ENCODE peak calls at places on chromosomes 2 and 18, in six cellular contexts. Z is effector memory CD4-positive, alpha-beta T cell; V is heart left ventricle; E is neural progenitor cell; P is pancreas; Y is A549. H is an unnamed sample. For H3K9me3, the result is how much of the 10 kb centered on the place peaks cover.

GRCh38 chr2:226411727-226412360 is 387.8 kb downstream of the IRS1 start:
- DNase-seq in Z (no peak), V (no peak), E (no peak), P (no peak), Y (peak), H (no peak)

GRCh38 chr2:182182436-182182835 is 196.8 kb downstream of the PPP1R1C start:
- DNase-seq in Z (no peak), V (no peak), E (no peak), P (no peak), Y (no peak), H (no peak)

GRCh38 chr2:144206019-144206418 is 313.9 kb downstream of the ZEB2 start:
- DNase-seq in Z (no peak), V (no peak), E (no peak), P (no peak), Y (no peak), H (no peak)

GRCh38 chr18:3653859-3654441 is 204.0 kb downstream of the TGIF1 start:
- DNase-seq in Z (no peak), V (no peak), E (no peak), P (no peak), Y (peak), H (no peak)

GRCh38 chr2:47562548-47562947 is 159.6 kb downstream of the MSH2 start:
- DNase-seq in Z (no peak), V (no peak), E (no peak), P (no peak), Y (no peak), H (no peak)

GRCh38 chr18:26040051-26040656 is 50.3 kb downstream of the SS18 start:
- DNase-seq in Z (no peak), V (no peak), E (no peak), P (no peak), Y (no peak), H (no peak)

GRCh38 chr2:207130958-207131521 is 34.7 kb downstream of the KLF7 start:
- DNase-seq in Z (no peak), V (no peak), E (no peak), P (no peak), Y (no peak), H (no peak)

GRCh38 chr18:68660355-68661183 is 54.3 kb downstream of the TMX3 start:
- DNase-seq in Z (no peak), V (no peak), E (peak), P (no peak), Y (peak), H (no peak)

GRCh38 chr2:241702155-241702404 is 241 bp downstream of the ING5 start:
- DNase-seq in Z (peak), V (no peak), E (no peak), P (no peak), Y (peak), H (peak)

GRCh38 chr2:224904390-224904789 is 137.9 kb downstream of the DOCK10 start:
- DNase-seq in Z (no peak), V (no peak), E (no peak), P (no peak), Y (no peak), H (no peak)

GRCh38 chr2:49152824-49153223 is 1.5 kb downstream of the FSHR start:
- DNase-seq in Z (no peak), V (no peak), E (peak), P (no peak), Y (no peak), H (no peak)

GRCh38 chr2:237540823-237541222 is 25.6 kb upstream of the PRLH start:
- DNase-seq in Z (no peak), V (peak), E (no peak), P (no peak), Y (peak), H (no peak)

GRCh38 chr18:9337875-9338274 is 3.3 kb downstream of the TWSG1 start:
- DNase-seq in Z (no peak), V (no peak), E (no peak), P (no peak), Y (no peak), H (no peak)

GRCh38 chr2:119520696-119521436 is 3.4 kb downstream of the SCTR start:
- DNase-seq in Z (no peak), V (no peak), E (no peak), P (no peak), Y (no peak), H (no peak)

GRCh38 chr2:9380702-9381628 is 42.4 kb downstream of the ITGB1BP1 start:
- DNase-seq in Z (no peak), V (no peak), E (no peak), P (no peak), Y (peak), H (no peak)

GRCh38 chr2:191165190-191165643 is 14.4 kb upstream of the STAT4 start:
- DNase-seq in Z (no peak), V (no peak), E (peak), P (no peak), Y (peak), H (no peak)

GRCh38 chr2:127097471-127097765 is 9.5 kb downstream of the BIN1 start:
- DNase-seq in Z (no peak), V (no peak), E (no peak), P (no peak), Y (no peak), H (no peak)

GRCh38 chr18:1455605-1456004 is 550.9 kb downstream of the ADCYAP1 start:
- DNase-seq in Z (no peak), V (no peak), E (no peak), P (no peak), Y (no peak), H (no peak)

GRCh38 chr2:96403481-96403880 is 67.9 kb downstream of the NCAPH start:
- DNase-seq in Z (no peak), V (no peak), E (no peak), P (no peak), Y (no peak), H (no peak)

GRCh38 chr2:190980630-190981214 is 33.2 kb downstream of the STAT1 start:
- DNase-seq in Z (no peak), V (no peak), E (no peak), P (no peak), Y (no peak), H (no peak)

GRCh38 chr2:53740170-53740569 is 27.4 kb upstream of the CHAC2 start:
- DNase-seq in Z (no peak), V (no peak), E (peak), P (no peak), Y (peak), H (no peak)

GRCh38 chr2:31335921-31336570 is 78.5 kb downstream of the XDH start:
- DNase-seq in Z (no peak), V (no peak), E (no peak), P (no peak), Y (no peak), H (no peak)

GRCh38 chr18:7158201-7158600 is 40.6 kb upstream of the LAMA1 start:
- DNase-seq in Z (no peak), V (no peak), E (no peak), P (no peak), Y (no peak), H (no peak)

GRCh38 chr18:33231474-33232317 is 208.8 kb downstream of the CCDC178 start:
- DNase-seq in Z (no peak), V (peak), E (peak), P (peak), Y (peak), H (no peak)

DNA sequence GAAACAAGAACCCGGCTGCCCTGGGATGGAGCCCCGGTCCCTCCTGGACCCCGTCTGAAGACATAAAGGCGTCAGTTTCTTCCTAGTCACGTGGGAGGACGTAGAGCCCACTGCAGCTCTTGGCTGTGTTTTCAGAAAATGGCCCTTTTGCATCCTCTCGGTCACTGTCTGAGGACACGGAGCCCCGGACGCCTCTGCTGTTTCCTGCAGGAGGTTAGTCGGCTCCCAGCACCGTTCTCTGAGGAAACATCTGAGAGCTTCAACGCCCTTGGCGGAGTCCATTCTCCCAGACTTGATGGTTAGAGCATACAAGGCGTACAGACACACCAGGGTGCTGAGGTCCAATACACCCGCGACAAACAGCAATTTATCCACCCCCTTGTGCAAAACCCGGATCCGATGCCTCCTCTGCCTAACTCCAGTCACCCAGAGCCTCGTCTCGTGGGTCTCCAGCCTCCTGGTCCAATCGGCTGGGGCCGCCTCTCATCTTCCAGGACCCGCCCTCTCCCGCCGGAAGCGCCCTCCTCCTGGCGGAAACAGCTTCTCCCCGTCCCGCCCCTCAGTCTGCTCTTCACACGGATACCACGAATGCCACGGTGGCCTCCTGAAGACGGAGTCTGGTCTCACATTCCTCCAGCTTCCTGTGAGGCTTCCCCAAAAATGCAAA is 119.4 kb downstream of the TMEM18 start:
- DNase-seq in Z (no peak), V (no peak), E (no peak), P (no peak), Y (no peak), H (no peak)
- H3K9me3 ChIP-seq in Z (under half), V (under half), E (under half), P (under half), Y (under half), H (under half)

GRCh38 chr18:62732631-62733030 is 17.3 kb downstream of the PHLPP1 start:
- DNase-seq in Z (no peak), V (no peak), E (no peak), P (no peak), Y (no peak), H (no peak)
- H3K9me3 ChIP-seq in Z (under half), V (under half), E (under half), P (under half), Y (under half), H (under half)

GRCh38 chr2:35580951-35581350 is 774.6 kb upstream of the CRIM1 start:
- DNase-seq in Z (no peak), V (no peak), E (no peak), P (no peak), Y (no peak), H (no peak)

GRCh38 chr2:35585972-35586371 is 769.6 kb upstream of the CRIM1 start:
- DNase-seq in Z (no peak), V (no peak), E (peak), P (no peak), Y (peak), H (no peak)

DNA sequence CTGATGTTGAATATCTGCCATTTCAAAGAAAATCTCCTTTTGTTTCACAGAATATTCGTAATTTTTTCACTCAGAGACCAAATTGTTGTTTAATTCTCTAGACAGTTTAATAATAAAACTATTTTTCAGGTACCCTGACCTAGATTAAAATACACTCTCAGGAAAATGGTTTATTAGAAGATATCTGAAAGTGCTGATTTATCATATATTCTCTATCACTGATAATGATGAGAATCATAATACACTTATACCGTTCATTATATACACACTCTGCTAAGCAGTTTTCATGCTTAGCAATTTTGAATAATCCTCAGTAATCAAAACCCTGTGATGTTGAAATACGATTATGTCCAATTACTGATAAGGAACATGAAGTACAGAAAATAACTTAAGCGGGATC is 772.9 kb upstream of the CRIM1 start:
- DNase-seq in Z (no peak), V (no peak), E (no peak), P (no peak), Y (no peak), H (no peak)
- H3K9me3 ChIP-seq in Z (under half), V (under half), E (under half), P (under half), Y (under half), H (under half)

GRCh38 chr2:2647156-2647555 is 316.1 kb upstream of the MYT1L start:
- DNase-seq in Z (no peak), V (no peak), E (no peak), P (no peak), Y (no peak), H (no peak)

GRCh38 chr2:2650608-2651375 is 319.7 kb upstream of the MYT1L start:
- DNase-seq in Z (no peak), V (no peak), E (no peak), P (no peak), Y (no peak), H (no peak)

GRCh38 chr2:2646312-2647051 is 315.4 kb upstream of the MYT1L start:
- DNase-seq in Z (no peak), V (no peak), E (peak), P (no peak), Y (no peak), H (no peak)

GRCh38 chr2:2649109-2650072 is 318.3 kb upstream of the MYT1L start:
- DNase-seq in Z (no peak), V (no peak), E (no peak), P (no peak), Y (no peak), H (no peak)

DNA sequence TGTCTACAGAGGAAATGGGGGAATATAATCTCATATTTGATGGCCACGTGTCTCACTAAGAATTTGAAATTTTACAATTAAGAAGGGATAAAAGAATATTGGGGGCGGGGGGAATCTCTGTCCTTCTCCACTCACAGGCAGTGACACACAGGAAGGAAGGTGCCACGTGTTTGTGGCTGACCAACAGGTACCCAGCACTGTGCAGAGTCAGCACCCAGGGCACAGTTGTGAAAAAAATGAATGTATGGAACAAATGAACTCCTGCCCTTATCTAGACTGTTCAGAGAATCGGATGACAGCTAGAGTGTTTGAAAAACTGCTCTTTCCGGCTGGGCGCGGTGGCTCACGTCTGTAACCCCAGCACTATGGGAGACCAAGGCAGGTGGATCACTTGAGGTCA is 317.0 kb upstream of the MYT1L start:
- DNase-seq in Z (no peak), V (no peak), E (no peak), P (no peak), Y (no peak), H (no peak)
- H3K9me3 ChIP-seq in Z (under half), V (under half), E (under half), P (under half), Y (under half), H (under half)

DNA sequence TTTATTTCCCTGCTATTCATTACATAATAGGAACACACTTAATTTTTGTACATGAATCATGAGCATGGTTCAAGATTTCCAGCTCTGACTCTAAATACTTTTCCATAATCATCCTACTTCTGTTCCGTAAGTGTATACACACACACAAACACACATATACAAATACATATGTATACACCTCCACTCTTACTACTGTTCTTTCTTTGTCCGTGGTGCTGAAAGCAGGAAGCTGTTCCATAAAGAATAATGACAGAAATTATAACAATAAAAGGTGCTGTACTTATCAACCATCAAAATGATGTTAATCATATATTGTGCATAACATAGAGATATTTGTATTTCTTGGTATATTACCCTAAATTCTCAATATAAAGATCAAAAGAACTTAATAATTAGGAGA is 776.9 kb downstream of the DPP10 start:
- DNase-seq in Z (no peak), V (no peak), E (no peak), P (no peak), Y (no peak), H (no peak)
- H3K9me3 ChIP-seq in Z (under half), V (under half), E (under half), P (under half), Y (under half), H (under half)

GRCh38 chr2:13240061-13240460 is 523.3 kb downstream of the TRIB2 start:
- DNase-seq in Z (no peak), V (no peak), E (no peak), P (no peak), Y (no peak), H (no peak)
- H3K9me3 ChIP-seq in Z (under half), V (under half), E (under half), P (under half), Y (under half), H (under half)

DNA sequence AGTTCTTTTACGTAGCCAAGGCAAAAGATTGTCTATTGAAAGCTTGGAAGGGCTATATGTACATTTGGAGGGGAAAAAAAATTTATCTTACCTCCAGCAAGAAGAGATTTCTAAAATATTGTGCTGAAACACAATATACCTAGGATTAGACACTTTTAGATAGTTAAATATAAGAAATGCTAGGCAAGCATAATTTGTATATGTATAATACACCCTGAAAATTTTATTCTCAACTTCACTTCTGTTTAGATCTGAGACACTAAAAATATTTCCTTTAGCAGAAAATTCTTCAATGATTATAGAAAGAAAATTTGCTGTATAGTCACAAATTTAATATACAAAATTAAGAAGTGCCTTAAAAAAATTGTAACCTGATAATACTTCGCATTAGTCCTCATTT is 42.6 kb downstream of the ITGAV start:
- DNase-seq in Z (no peak), V (no peak), E (no peak), P (no peak), Y (no peak), H (no peak)
- H3K9me3 ChIP-seq in Z (under half), V (under half), E (under half), P (under half), Y (under half), H (under half)

GRCh38 chr2:214782671-214783070 is 26.8 kb downstream of the BARD1 start:
- DNase-seq in Z (no peak), V (no peak), E (no peak), P (no peak), Y (no peak), H (no peak)

DNA sequence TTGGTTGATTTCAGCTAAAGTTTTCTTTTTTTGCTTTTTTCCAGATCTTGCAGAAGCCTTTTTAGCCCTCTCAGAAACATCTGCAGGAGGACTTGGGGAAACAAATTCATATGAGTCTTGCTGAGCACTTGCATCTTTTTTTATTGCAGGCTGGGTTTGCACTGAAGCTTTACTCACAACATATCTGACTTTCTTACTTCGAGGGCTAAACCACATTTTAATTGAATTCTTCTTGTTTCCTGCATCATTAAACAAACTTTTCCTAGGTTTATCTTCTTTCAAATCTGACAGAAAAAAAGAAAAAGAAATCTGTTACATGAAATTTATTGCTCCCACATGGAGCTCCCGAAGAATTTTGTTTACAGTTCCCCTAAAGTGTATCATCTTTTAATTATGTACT is 28.3 kb downstream of the BARD1 start:
- DNase-seq in Z (no peak), V (no peak), E (no peak), P (no peak), Y (no peak), H (no peak)
- H3K9me3 ChIP-seq in Z (under half), V (under half), E (under half), P (under half), Y (under half), H (under half)